ENCODE peak calls at places on chromosomes 4 and X, in seven cellular contexts. G is AG09309; P is RKO; V is activated naive CD4-positive, alpha-beta T cell; O is GM18507; J is lower lobe of right lung; Y is activated CD8-positive, alpha-beta T cell treated with anti-CD3 and anti-CD28 coated beads for 36 hours. K is an unnamed sample.

GRCh38 chr4:34108456-34108855 is 2135.9 kb downstream of the ARAP2 start:
- DNase-seq in G (peak; percentile 58), P (no peak), V (no peak), O (no peak), J (no peak), Y (no peak), K (no peak)

GRCh38 chrX:2184089-2184488 is 316.7 kb downstream of the DHRSX start:
- DNase-seq in G (no peak), P (no peak), V (no peak), O (no peak), J (no peak), Y (no peak), K (no peak)

GRCh38 chr4:124527364-124527763 is 185.2 kb downstream of the ANKRD50 start:
- DNase-seq in G (no peak), P (no peak), V (no peak), O (no peak), J (no peak), Y (no peak), K (no peak)

GRCh38 chr4:152448038-152448437 is 87.9 kb downstream of the FBXW7 start:
- DNase-seq in G (no peak), P (no peak), V (no peak), O (no peak), J (no peak), Y (no peak), K (no peak)

GRCh38 chr4:95640337-95640736 is 91.6 kb upstream of the UNC5C start:
- DNase-seq in G (no peak), P (no peak), V (no peak), O (no peak), J (no peak), Y (no peak), K (no peak)

GRCh38 chr4:110801591-110801990 is 178.7 kb upstream of the PITX2 start:
- DNase-seq in G (no peak), P (no peak), V (no peak), O (no peak), J (no peak), Y (no peak), K (no peak)

GRCh38 chrX:129534816-129535578 is 5.1 kb upstream of the OCRL start:
- DNase-seq in G (no peak), P (peak; percentile 15), V (no peak), O (no peak), J (no peak), Y (no peak), K (no peak)

GRCh38 chr4:135032670-135033069 is 831.1 kb upstream of the PABPC4L start:
- DNase-seq in G (no peak), P (no peak), V (no peak), O (no peak), J (no peak), Y (no peak), K (no peak)

GRCh38 chrX:152912121-152912520 is 14.3 kb downstream of the ZNF185 start:
- DNase-seq in G (no peak), P (no peak), V (no peak), O (no peak), J (no peak), Y (peak; percentile 22), K (no peak)

GRCh38 chr4:6446538-6447451 is 25.6 kb downstream of the PPP2R2C start:
- DNase-seq in G (no peak), P (no peak), V (no peak), O (no peak), J (no peak), Y (no peak), K (peak; percentile 68)

GRCh38 chr4:95363579-95363965 is 185.2 kb downstream of the UNC5C start:
- DNase-seq in G (no peak), P (no peak), V (no peak), O (no peak), J (no peak), Y (no peak), K (no peak)

GRCh38 chrX:101206471-101206870 is 13.1 kb upstream of the DRP2 start:
- DNase-seq in G (no peak), P (peak; percentile 78), V (no peak), O (no peak), J (no peak), Y (peak; percentile 4), K (no peak)

K was measured in Right ventricle myocardium superior.